ENCODE peak calls at places on chromosomes 5 and 9, in ten cellular contexts. One of them, this sample, is unnamed.

GRCh38 chr9:115359011-115359780 is 241.2 kb upstream of the TNC start:
- DNase-seq in GM23248: no peak
- DNase-seq in ovary: no peak
- DNase-seq in cardiac muscle cell: no peak
- DNase-seq in aorta: no peak
- DNase-seq in CD8-positive, alpha-beta T cell: no peak
- DNase-seq in lung: no peak
- DNase-seq in Caco-2: no peak
- DNase-seq in astrocyte: peak; percentile 63
- DNase-seq in A549: no peak
- DNase-seq in this sample: no peak

GRCh38 chr5:154166901-154167791 is 23.4 kb upstream of the GALNT10 start:
- DNase-seq in astrocyte: no peak
- DNase-seq in ovary: no peak
- DNase-seq in GM23248: no peak
- DNase-seq in CD8-positive, alpha-beta T cell: no peak
- DNase-seq in aorta: no peak
- DNase-seq in cardiac muscle cell: no peak
- DNase-seq in A549: no peak
- DNase-seq in Caco-2: no peak
- DNase-seq in lung: no peak
- DNase-seq in this sample: no peak

GRCh38 chr5:157390179-157390923 is 69.7 kb upstream of the NIPAL4 start:
- DNase-seq in A549: peak; percentile 98
- DNase-seq in lung: peak; percentile 42
- DNase-seq in ovary: no peak
- DNase-seq in GM23248: peak; percentile 95
- DNase-seq in astrocyte: peak; percentile 96
- DNase-seq in Caco-2: peak; percentile 79
- DNase-seq in cardiac muscle cell: peak; percentile 43
- DNase-seq in CD8-positive, alpha-beta T cell: peak; percentile 64
- DNase-seq in aorta: no peak
- DNase-seq in this sample: no peak

GRCh38 chr9:4327504-4328191 is 27.8 kb upstream of the GLIS3 start:
- DNase-seq in A549: no peak
- DNase-seq in lung: no peak
- DNase-seq in aorta: no peak
- DNase-seq in astrocyte: peak; percentile 81
- DNase-seq in GM23248: peak; percentile 54
- DNase-seq in CD8-positive, alpha-beta T cell: no peak
- DNase-seq in ovary: no peak
- DNase-seq in cardiac muscle cell: peak; percentile 46
- DNase-seq in Caco-2: no peak
- DNase-seq in this sample: no peak

GRCh38 chr9:88236531-88237453 is 98.5 kb upstream of the SPATA31C2 start:
- DNase-seq in A549: no peak
- DNase-seq in lung: no peak
- DNase-seq in CD8-positive, alpha-beta T cell: no peak
- DNase-seq in aorta: no peak
- DNase-seq in GM23248: peak; percentile 54
- DNase-seq in cardiac muscle cell: peak; percentile 24
- DNase-seq in ovary: peak; percentile 21
- DNase-seq in astrocyte: peak; percentile 74
- DNase-seq in Caco-2: no peak
- DNase-seq in this sample: no peak

GRCh38 chr5:144487761-144488160 is 317.1 kb downstream of the KCTD16 start:
- DNase-seq in aorta: no peak
- DNase-seq in lung: no peak
- DNase-seq in cardiac muscle cell: no peak
- DNase-seq in CD8-positive, alpha-beta T cell: no peak
- DNase-seq in ovary: no peak
- DNase-seq in astrocyte: no peak
- DNase-seq in GM23248: peak; percentile 3
- DNase-seq in A549: no peak
- DNase-seq in Caco-2: no peak
- DNase-seq in this sample: no peak

GRCh38 chr5:41068169-41068568 is 3.0 kb downstream of the MROH2B start:
- DNase-seq in cardiac muscle cell: peak; percentile 77
- DNase-seq in astrocyte: peak; percentile 8
- DNase-seq in GM23248: peak; percentile 2
- DNase-seq in ovary: no peak
- DNase-seq in aorta: no peak
- DNase-seq in A549: no peak
- DNase-seq in Caco-2: no peak
- DNase-seq in CD8-positive, alpha-beta T cell: no peak
- DNase-seq in lung: no peak
- DNase-seq in this sample: no peak

GRCh38 chr5:113489299-113489698 is 1.0 kb upstream of the MCC start:
- DNase-seq in aorta: no peak
- DNase-seq in A549: peak; percentile 20
- DNase-seq in GM23248: peak; percentile 97
- DNase-seq in ovary: no peak
- DNase-seq in cardiac muscle cell: peak; percentile 98
- DNase-seq in lung: peak; percentile 62
- DNase-seq in Caco-2: no peak
- DNase-seq in astrocyte: peak; percentile 99
- DNase-seq in CD8-positive, alpha-beta T cell: no peak
- DNase-seq in this sample: no peak

DNA sequence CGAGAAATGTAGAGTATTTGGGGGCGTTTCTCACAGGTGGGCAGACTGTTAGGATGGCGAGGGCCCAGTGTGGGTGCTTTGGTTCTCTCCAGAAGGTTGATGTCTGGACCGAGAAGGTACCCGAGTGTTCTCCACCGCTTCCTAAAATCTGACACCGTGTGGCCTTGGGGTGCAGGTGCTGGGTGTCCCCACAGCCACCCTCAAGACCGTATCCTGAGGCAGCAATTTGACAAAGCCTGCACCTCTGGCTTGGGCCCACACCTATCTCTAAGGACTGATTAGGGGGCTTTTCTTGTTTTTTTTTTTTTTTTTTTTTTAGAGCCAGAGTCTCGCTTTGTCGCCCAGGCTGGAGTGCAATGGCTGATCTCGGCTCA is 1.3 kb downstream of the PPP1R26 start:
- DNase-seq in cardiac muscle cell: no peak
- DNase-seq in astrocyte: no peak
- DNase-seq in GM23248: no peak
- DNase-seq in A549: no peak
- DNase-seq in aorta: no peak
- DNase-seq in Caco-2: no peak
- DNase-seq in ovary: no peak
- DNase-seq in CD8-positive, alpha-beta T cell: no peak
- DNase-seq in lung: no peak
- DNase-seq in this sample: no peak
- H3K4me3 ChIP-seq in cardiac muscle cell: peak overlapping the region; percentile 79
- H3K4me3 ChIP-seq in astrocyte: peak overlapping the region; percentile 69
- H3K4me3 ChIP-seq in GM23248: peak overlapping the region; percentile 80
- H3K4me3 ChIP-seq in A549: peak overlapping the region; percentile 84
- H3K4me3 ChIP-seq in aorta: no peak overlapping the region
- H3K4me3 ChIP-seq in Caco-2: peak overlapping the region; percentile 93
- H3K4me3 ChIP-seq in ovary: peak overlapping the region; percentile 48
- H3K4me3 ChIP-seq in CD8-positive, alpha-beta T cell: peak overlapping the region; percentile 53
- H3K4me3 ChIP-seq in lung: no peak overlapping the region
- H3K4me3 ChIP-seq in this sample: peak overlapping the region; percentile 44

GRCh38 chr5:140224658-140225057 is 49.7 kb downstream of the CYSTM1 start:
- DNase-seq in lung: no peak
- DNase-seq in cardiac muscle cell: no peak
- DNase-seq in astrocyte: no peak
- DNase-seq in CD8-positive, alpha-beta T cell: no peak
- DNase-seq in Caco-2: no peak
- DNase-seq in aorta: no peak
- DNase-seq in A549: no peak
- DNase-seq in GM23248: peak; percentile 29
- DNase-seq in ovary: no peak
- DNase-seq in this sample: no peak

GRCh38 chr5:140223567-140223966 is 48.6 kb downstream of the CYSTM1 start:
- DNase-seq in cardiac muscle cell: no peak
- DNase-seq in lung: no peak
- DNase-seq in A549: no peak
- DNase-seq in Caco-2: no peak
- DNase-seq in aorta: no peak
- DNase-seq in GM23248: peak; percentile 26
- DNase-seq in CD8-positive, alpha-beta T cell: no peak
- DNase-seq in ovary: no peak
- DNase-seq in astrocyte: no peak
- DNase-seq in this sample: no peak

GRCh38 chr5:140222416-140222815 is 47.4 kb downstream of the CYSTM1 start:
- DNase-seq in cardiac muscle cell: no peak
- DNase-seq in ovary: no peak
- DNase-seq in lung: no peak
- DNase-seq in GM23248: no peak
- DNase-seq in astrocyte: no peak
- DNase-seq in aorta: no peak
- DNase-seq in A549: no peak
- DNase-seq in Caco-2: no peak
- DNase-seq in CD8-positive, alpha-beta T cell: no peak
- DNase-seq in this sample: no peak

GRCh38 chr5:140227046-140227445 is 52.1 kb downstream of the CYSTM1 start:
- DNase-seq in cardiac muscle cell: no peak
- DNase-seq in ovary: no peak
- DNase-seq in A549: no peak
- DNase-seq in lung: no peak
- DNase-seq in aorta: no peak
- DNase-seq in astrocyte: no peak
- DNase-seq in CD8-positive, alpha-beta T cell: no peak
- DNase-seq in Caco-2: no peak
- DNase-seq in GM23248: no peak
- DNase-seq in this sample: no peak

GRCh38 chr5:140225396-140225795 is 50.4 kb downstream of the CYSTM1 start:
- DNase-seq in astrocyte: no peak
- DNase-seq in aorta: no peak
- DNase-seq in lung: no peak
- DNase-seq in CD8-positive, alpha-beta T cell: no peak
- DNase-seq in cardiac muscle cell: no peak
- DNase-seq in A549: no peak
- DNase-seq in ovary: no peak
- DNase-seq in Caco-2: no peak
- DNase-seq in GM23248: peak; percentile 19
- DNase-seq in this sample: no peak
- H3K4me1 ChIP-seq in astrocyte: peaks cover 30% of the 10 kb centered on the region
- H3K4me1 ChIP-seq in aorta: no peaks in the 10 kb centered on the region
- H3K4me1 ChIP-seq in lung: peaks cover 28% of the 10 kb centered on the region
- H3K4me1 ChIP-seq in CD8-positive, alpha-beta T cell: no peaks in the 10 kb centered on the region
- H3K4me1 ChIP-seq in cardiac muscle cell: peaks cover 38% of the 10 kb centered on the region
- H3K4me1 ChIP-seq in A549: peaks cover 30% of the 10 kb centered on the region
- H3K4me1 ChIP-seq in ovary: no peaks in the 10 kb centered on the region
- H3K4me1 ChIP-seq in Caco-2: peaks cover 36% of the 10 kb centered on the region
- H3K4me1 ChIP-seq in GM23248: peaks cover 34% of the 10 kb centered on the region
- H3K4me1 ChIP-seq in this sample: no peaks in the 10 kb centered on the region

GRCh38 chr5:73314395-73315195 is 134.0 kb downstream of the FOXD1 start:
- DNase-seq in ovary: no peak
- DNase-seq in GM23248: no peak
- DNase-seq in Caco-2: no peak
- DNase-seq in CD8-positive, alpha-beta T cell: no peak
- DNase-seq in lung: no peak
- DNase-seq in A549: no peak
- DNase-seq in astrocyte: peak; percentile 64
- DNase-seq in cardiac muscle cell: no peak
- DNase-seq in aorta: no peak
- DNase-seq in this sample: no peak

GRCh38 chr5:73317523-73317922 is 131.1 kb downstream of the FOXD1 start:
- DNase-seq in GM23248: no peak
- DNase-seq in CD8-positive, alpha-beta T cell: no peak
- DNase-seq in ovary: no peak
- DNase-seq in astrocyte: no peak
- DNase-seq in aorta: no peak
- DNase-seq in cardiac muscle cell: no peak
- DNase-seq in lung: no peak
- DNase-seq in Caco-2: no peak
- DNase-seq in A549: no peak
- DNase-seq in this sample: no peak

GRCh38 chr5:73312146-73312871 is 136.3 kb downstream of the FOXD1 start:
- DNase-seq in A549: peak; percentile 25
- DNase-seq in CD8-positive, alpha-beta T cell: peak; percentile 34
- DNase-seq in lung: no peak
- DNase-seq in ovary: no peak
- DNase-seq in aorta: no peak
- DNase-seq in Caco-2: peak; percentile 44
- DNase-seq in GM23248: peak; percentile 96
- DNase-seq in cardiac muscle cell: peak; percentile 94
- DNase-seq in astrocyte: peak; percentile 100
- DNase-seq in this sample: no peak

GRCh38 chr5:73311291-73312110 is 137.1 kb downstream of the FOXD1 start:
- DNase-seq in ovary: no peak
- DNase-seq in lung: no peak
- DNase-seq in cardiac muscle cell: peak; percentile 82
- DNase-seq in astrocyte: peak; percentile 93
- DNase-seq in CD8-positive, alpha-beta T cell: no peak
- DNase-seq in A549: peak; percentile 23
- DNase-seq in GM23248: peak; percentile 95
- DNase-seq in aorta: peak; percentile 85
- DNase-seq in Caco-2: no peak
- DNase-seq in this sample: no peak

DNA sequence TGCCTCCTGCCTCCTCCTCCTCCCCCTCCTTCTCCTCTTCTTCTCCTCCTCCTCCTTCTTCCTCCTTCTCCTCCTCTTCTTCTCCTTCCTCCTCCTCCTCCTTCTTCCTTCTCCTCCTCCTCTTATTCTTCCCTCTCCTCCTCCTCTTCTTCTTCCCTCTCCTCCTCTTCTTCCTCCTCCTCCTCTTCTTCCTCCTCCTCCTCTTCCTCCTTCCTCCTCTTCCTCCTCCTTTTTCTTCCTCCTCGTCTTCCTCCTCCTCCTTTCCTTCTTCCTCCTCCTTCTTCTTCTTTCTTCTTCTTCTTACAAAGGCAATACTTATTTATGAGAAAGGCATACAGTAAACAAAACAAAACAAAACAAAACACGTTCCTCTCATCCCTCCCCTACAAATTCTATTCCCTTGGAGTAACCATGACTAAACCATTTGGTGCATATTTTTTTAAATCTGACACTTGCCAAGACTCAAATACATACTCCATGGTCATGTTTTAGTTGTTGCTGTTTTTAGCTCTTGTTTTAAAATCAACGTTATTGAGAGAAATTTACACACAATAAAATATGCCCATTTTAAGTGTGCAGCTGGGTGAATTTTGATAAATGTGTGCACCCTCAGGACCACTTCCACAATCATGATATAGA is 135.6 kb downstream of the FOXD1 start:
- DNase-seq in Caco-2: no peak
- DNase-seq in ovary: no peak
- DNase-seq in cardiac muscle cell: no peak
- DNase-seq in aorta: no peak
- DNase-seq in lung: no peak
- DNase-seq in CD8-positive, alpha-beta T cell: no peak
- DNase-seq in astrocyte: no peak
- DNase-seq in GM23248: peak; percentile 73
- DNase-seq in A549: no peak
- DNase-seq in this sample: no peak
- H3K4me3 ChIP-seq in Caco-2: no peak overlapping the region
- H3K4me3 ChIP-seq in ovary: no peak overlapping the region
- H3K4me3 ChIP-seq in cardiac muscle cell: no peak overlapping the region
- H3K4me3 ChIP-seq in aorta: no peak overlapping the region
- H3K4me3 ChIP-seq in lung: no peak overlapping the region
- H3K4me3 ChIP-seq in CD8-positive, alpha-beta T cell: no peak overlapping the region
- H3K4me3 ChIP-seq in astrocyte: no peak overlapping the region
- H3K4me3 ChIP-seq in GM23248: peak overlapping the region; percentile 45
- H3K4me3 ChIP-seq in A549: no peak overlapping the region
- H3K4me3 ChIP-seq in this sample: no peak overlapping the region

DNA sequence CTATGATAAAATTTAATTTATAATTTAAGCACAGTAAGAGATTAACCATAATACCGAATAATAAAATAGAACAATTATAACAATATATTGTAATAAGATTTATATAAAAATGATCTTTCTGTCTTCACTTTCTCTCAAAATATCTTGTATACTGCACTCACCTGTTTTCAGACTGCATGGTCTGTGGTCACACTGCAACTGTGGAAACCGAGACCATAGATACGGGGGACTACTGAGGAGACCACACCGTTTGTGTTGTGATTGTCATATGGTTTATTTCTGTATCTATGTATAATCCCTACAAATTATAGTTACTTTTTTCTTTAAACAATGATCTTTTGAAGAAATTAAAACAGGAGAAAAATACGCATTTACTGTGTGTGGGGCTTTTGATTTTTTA is 78.8 kb upstream of the TNFAIP8 start:
- DNase-seq in GM23248: no peak
- DNase-seq in CD8-positive, alpha-beta T cell: no peak
- DNase-seq in lung: no peak
- DNase-seq in ovary: no peak
- DNase-seq in A549: no peak
- DNase-seq in astrocyte: no peak
- DNase-seq in aorta: no peak
- DNase-seq in cardiac muscle cell: no peak
- DNase-seq in Caco-2: no peak
- DNase-seq in this sample: no peak
- H3K4me1 ChIP-seq in GM23248: peaks cover 12% of the 10 kb centered on the region
- H3K4me1 ChIP-seq in CD8-positive, alpha-beta T cell: peaks cover 97% of the 10 kb centered on the region
- H3K4me1 ChIP-seq in lung: peaks cover 16% of the 10 kb centered on the region
- H3K4me1 ChIP-seq in ovary: no peaks in the 10 kb centered on the region
- H3K4me1 ChIP-seq in A549: peaks cover 41% of the 10 kb centered on the region
- H3K4me1 ChIP-seq in astrocyte: peaks cover 15% of the 10 kb centered on the region
- H3K4me1 ChIP-seq in aorta: peaks cover 2% of the 10 kb centered on the region
- H3K4me1 ChIP-seq in cardiac muscle cell: peaks cover 2% of the 10 kb centered on the region
- H3K4me1 ChIP-seq in Caco-2: peaks cover 26% of the 10 kb centered on the region
- H3K4me1 ChIP-seq in this sample: peaks cover 1% of the 10 kb centered on the region